ENCODE peak calls at places on chromosomes 1 and 21, in four cellular contexts. One of them, this sample, is unnamed.

GRCh38 chr1:36883315-36883949 is 150.9 kb downstream of the GRIK3 start:
- DNase-seq in WTC11: no peak
- DNase-seq in HepG2: no peak
- DNase-seq in K562: no peak
- DNase-seq in this sample: no peak

GRCh38 chr1:171150156-171150555 is 34.9 kb upstream of the FMO2 start:
- DNase-seq in WTC11: no peak
- DNase-seq in HepG2: no peak
- DNase-seq in K562: no peak
- DNase-seq in this sample: no peak

GRCh38 chr21:38244885-38245869 is 11.6 kb upstream of the KCNJ15 start:
- DNase-seq in WTC11: no peak
- DNase-seq in HepG2: no peak
- DNase-seq in K562: no peak
- DNase-seq in this sample: no peak

GRCh38 chr1:212819704-212820103 is 27.7 kb downstream of the SPATA45 start:
- DNase-seq in WTC11: no peak
- DNase-seq in HepG2: no peak
- DNase-seq in K562: no peak
- DNase-seq in this sample: no peak

GRCh38 chr1:17822741-17823426 is 67.8 kb downstream of the ACTL8 start:
- DNase-seq in WTC11: no peak
- DNase-seq in HepG2: no peak
- DNase-seq in K562: no peak
- DNase-seq in this sample: no peak

GRCh38 chr1:204074274-204075115 is 1.6 kb downstream of the SOX13 start:
- DNase-seq in WTC11: no peak
- DNase-seq in HepG2: peak
- DNase-seq in K562: no peak
- DNase-seq in this sample: peak

GRCh38 chr1:58551741-58552140 is 5.2 kb upstream of the OMA1 start:
- DNase-seq in WTC11: no peak
- DNase-seq in HepG2: no peak
- DNase-seq in K562: no peak
- DNase-seq in this sample: no peak

GRCh38 chr1:162661336-162661735 is 29.1 kb downstream of the DDR2 start:
- DNase-seq in WTC11: no peak
- DNase-seq in HepG2: no peak
- DNase-seq in K562: no peak
- DNase-seq in this sample: no peak

GRCh38 chr21:36706951-36707762 is 8.2 kb downstream of the SIM2 start:
- DNase-seq in WTC11: no peak
- DNase-seq in HepG2: no peak
- DNase-seq in K562: peak
- DNase-seq in this sample: no peak

GRCh38 chr21:23016617-23017016 is 2018.4 kb downstream of the NCAM2 start:
- DNase-seq in WTC11: peak
- DNase-seq in HepG2: no peak
- DNase-seq in K562: peak
- DNase-seq in this sample: peak

GRCh38 chr1:39509360-39510009 is 18.0 kb downstream of the BMP8A start:
- DNase-seq in WTC11: no peak
- DNase-seq in HepG2: no peak
- DNase-seq in K562: no peak
- DNase-seq in this sample: no peak

GRCh38 chr1:241518447-241519307 is 878 bp downstream of the FH start:
- DNase-seq in WTC11: no peak
- DNase-seq in HepG2: peak
- DNase-seq in K562: peak
- DNase-seq in this sample: no peak

GRCh38 chr21:46099476-46099875 is 1.6 kb downstream of the COL6A2 start:
- DNase-seq in WTC11: peak
- DNase-seq in HepG2: peak
- DNase-seq in K562: no peak
- DNase-seq in this sample: no peak

GRCh38 chr1:28973850-28974841 is 59.8 kb downstream of the EPB41 start:
- DNase-seq in WTC11: no peak
- DNase-seq in HepG2: no peak
- DNase-seq in K562: no peak
- DNase-seq in this sample: no peak

GRCh38 chr1:63264161-63264560 is 58.2 kb upstream of the FOXD3 start:
- DNase-seq in WTC11: no peak
- DNase-seq in HepG2: no peak
- DNase-seq in K562: no peak
- DNase-seq in this sample: no peak

GRCh38 chr1:198157847-198158765 is 1.3 kb downstream of the NEK7 start:
- DNase-seq in WTC11: no peak
- DNase-seq in HepG2: no peak
- DNase-seq in K562: peak
- DNase-seq in this sample: no peak

GRCh38 chr1:48228156-48228555 is 5.6 kb downstream of the SLC5A9 start:
- DNase-seq in WTC11: peak
- DNase-seq in HepG2: peak
- DNase-seq in K562: no peak
- DNase-seq in this sample: peak

GRCh38 chr1:228376262-228376628 is 30.4 kb downstream of the TRIM11 start:
- DNase-seq in WTC11: no peak
- DNase-seq in HepG2: no peak
- DNase-seq in K562: no peak
- DNase-seq in this sample: no peak

GRCh38 chr1:228373681-228374571 is 32.7 kb downstream of the TRIM11 start:
- DNase-seq in WTC11: no peak
- DNase-seq in HepG2: no peak
- DNase-seq in K562: no peak
- DNase-seq in this sample: no peak

GRCh38 chr1:228374711-228375577 is 31.7 kb downstream of the TRIM11 start:
- DNase-seq in WTC11: no peak
- DNase-seq in HepG2: no peak
- DNase-seq in K562: no peak
- DNase-seq in this sample: no peak

GRCh38 chr1:228376651-228377631 is 29.7 kb downstream of the TRIM11 start:
- DNase-seq in WTC11: no peak
- DNase-seq in HepG2: no peak
- DNase-seq in K562: no peak
- DNase-seq in this sample: no peak

DNA sequence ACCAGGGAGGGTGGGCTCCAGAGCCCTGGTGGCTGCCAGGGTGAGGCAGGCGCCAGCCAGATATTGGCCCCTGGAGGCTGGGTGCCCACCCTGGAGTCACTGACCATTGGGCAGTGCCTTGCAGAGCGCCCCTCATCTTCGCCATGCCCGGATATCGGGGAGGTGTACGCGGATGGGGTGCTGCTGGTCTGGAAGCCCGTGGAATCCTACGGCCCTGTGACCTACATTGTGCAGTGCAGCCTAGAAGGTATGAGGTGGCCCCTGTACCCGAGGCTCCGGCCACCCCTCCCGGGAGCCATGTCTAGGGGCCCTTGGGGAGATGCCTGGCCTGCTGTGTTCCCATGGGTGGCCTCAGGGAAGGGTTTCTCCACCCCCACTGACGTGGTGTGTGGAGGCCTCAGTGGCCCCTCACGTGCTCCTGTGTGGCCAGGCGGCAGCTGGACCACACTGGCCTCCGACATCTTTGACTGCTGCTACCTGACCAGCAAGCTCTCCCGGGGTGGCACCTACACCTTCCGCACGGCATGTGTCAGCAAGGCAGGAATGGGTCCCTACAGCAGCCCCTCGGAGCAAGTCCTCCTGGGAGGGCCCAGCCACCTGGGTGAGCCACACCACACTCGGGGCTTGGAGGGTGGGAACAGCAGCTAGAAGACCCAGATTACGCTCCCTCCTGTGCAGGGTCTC is 30.9 kb downstream of the TRIM11 start:
- DNase-seq in WTC11: no peak
- DNase-seq in HepG2: no peak
- DNase-seq in K562: no peak
- DNase-seq in this sample: no peak
- TF ChIP-seq ELF4 in WTC11: no peak
- TF ChIP-seq ELF4 in HepG2: no peak
- TF ChIP-seq ELF4 in K562: no peak
- TF ChIP-seq ELF4 in this sample: no peak

DNA sequence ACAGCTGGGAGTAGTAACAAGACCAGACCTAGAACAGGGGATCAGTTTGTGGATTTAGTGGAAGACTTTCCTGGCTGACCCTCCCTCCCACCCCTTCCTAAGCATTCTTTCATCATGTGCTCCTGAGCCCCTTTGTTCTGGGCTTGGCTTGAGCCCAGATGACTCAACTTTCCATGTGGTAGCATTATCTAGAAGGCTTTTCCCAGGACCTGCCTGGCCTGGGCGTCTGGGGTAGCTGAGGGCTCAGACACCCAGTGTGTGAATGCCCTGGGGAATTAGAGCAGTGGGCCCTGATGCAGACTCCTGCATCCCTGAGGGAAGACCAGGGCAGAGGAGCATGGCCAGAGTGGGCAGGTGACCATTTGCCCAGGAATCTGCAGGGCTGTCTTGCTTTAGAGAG is 44.1 kb upstream of the TSPAN2 start:
- DNase-seq in WTC11: no peak
- DNase-seq in HepG2: no peak
- DNase-seq in K562: no peak
- DNase-seq in this sample: no peak
- TF ChIP-seq ELF4 in WTC11: no peak
- TF ChIP-seq ELF4 in HepG2: no peak
- TF ChIP-seq ELF4 in K562: no peak
- TF ChIP-seq ELF4 in this sample: no peak

GRCh38 chr1:125119024-125119441 is 3934.3 kb downstream of the SRGAP2C start:
- DNase-seq in WTC11: no peak
- DNase-seq in HepG2: no peak
- DNase-seq in K562: no peak
- DNase-seq in this sample: no peak

GRCh38 chr1:125118147-125118993 is 3933.6 kb downstream of the SRGAP2C start:
- DNase-seq in WTC11: no peak
- DNase-seq in HepG2: no peak
- DNase-seq in K562: no peak
- DNase-seq in this sample: no peak
- TF ChIP-seq ELF4 in WTC11: no peak
- TF ChIP-seq ELF4 in HepG2: no peak
- TF ChIP-seq ELF4 in K562: no peak
- TF ChIP-seq ELF4 in this sample: no peak

GRCh38 chr1:110637475-110637874 is 31.3 kb upstream of the KCNA2 start:
- DNase-seq in WTC11: no peak
- DNase-seq in HepG2: no peak
- DNase-seq in K562: no peak
- DNase-seq in this sample: no peak
- TF ChIP-seq ELF4 in WTC11: no peak
- TF ChIP-seq ELF4 in HepG2: no peak
- TF ChIP-seq ELF4 in K562: no peak
- TF ChIP-seq ELF4 in this sample: no peak